ENCODE peak calls at places on chromosomes 1 and 21, in six cellular contexts. C, N, V, O, J and K are unnamed samples.
A peak's percentile ranks its signal among the peaks of the same experiment; 100 is the strongest.

GRCh38 chr1:68010094-68010493 is 40.3 kb downstream of the DIRAS3 start:
- DNase-seq in V (no peak), J (no peak), N (no peak), C (peak; percentile 11), O (no peak), K (no peak)

GRCh38 chr1:221637641-221638041 is 104.2 kb downstream of the DUSP10 start:
- DNase-seq in J (no peak), V (no peak), C (no peak), N (no peak), O (no peak), K (no peak)

GRCh38 chr1:32611859-32612188 is 38.5 kb downstream of the ZBTB8OS start:
- DNase-seq in C (no peak), J (no peak), N (no peak), O (no peak), V (no peak), K (no peak)

GRCh38 chr1:234559917-234560676 is 49.9 kb downstream of the IRF2BP2 start:
- DNase-seq in J (no peak), O (no peak), V (no peak), N (no peak), C (no peak), K (no peak)

GRCh38 chr1:164640673-164641352 is 81.8 kb downstream of the PBX1 start:
- DNase-seq in V (no peak), N (no peak), J (no peak), C (no peak), O (no peak), K (no peak)

GRCh38 chr1:46480959-46481646 is 8.5 kb upstream of the DMBX1 start:
- DNase-seq in C (no peak), N (peak; percentile 57), O (no peak), V (no peak), J (no peak), K (peak; percentile 28)

GRCh38 chr1:12112711-12113161 is 49.6 kb downstream of the TNFRSF8 start:
- DNase-seq in C (no peak), J (no peak), V (no peak), N (no peak), O (no peak), K (no peak)

GRCh38 chr1:35876988-35877387 is 6.0 kb upstream of the AGO1 start:
- DNase-seq in J (no peak), N (peak; percentile 39), O (peak; percentile 62), V (no peak), C (no peak), K (no peak)

GRCh38 chr1:47618830-47619229 is 181.0 kb downstream of the FOXD2 start:
- DNase-seq in N (no peak), V (no peak), J (no peak), C (no peak), O (peak; percentile 28), K (no peak)

GRCh38 chr1:59015708-59016107 is 231.9 kb upstream of the JUN start:
- DNase-seq in J (no peak), C (no peak), N (no peak), O (no peak), V (no peak), K (no peak)

GRCh38 chr1:6087402-6087772 is 41.7 kb downstream of the KCNAB2 start:
- DNase-seq in V (no peak), C (no peak), O (no peak), N (no peak), J (no peak), K (no peak)

GRCh38 chr1:228770779-228771223 is 35.5 kb downstream of the RHOU start:
- DNase-seq in J (no peak), N (no peak), V (no peak), C (no peak), O (no peak), K (no peak)

GRCh38 chr1:70264875-70265274 is 43.7 kb downstream of the SRSF11 start:
- DNase-seq in C (no peak), N (no peak), J (no peak), O (no peak), V (no peak), K (no peak)

GRCh38 chr1:103459385-103459784 is 66.1 kb upstream of the RNPC3 start:
- DNase-seq in N (no peak), V (no peak), O (no peak), J (no peak), C (no peak), K (no peak)

GRCh38 chr1:61448934-61449368 is 276.0 kb downstream of the TM2D1 start:
- DNase-seq in O (no peak), N (no peak), C (no peak), V (no peak), J (no peak), K (no peak)

GRCh38 chr1:235783148-235783776 is 83.4 kb downstream of the LYST start:
- DNase-seq in V (peak; percentile 43), N (no peak), C (peak; percentile 27), O (no peak), J (no peak), K (no peak)

GRCh38 chr1:27350673-27351540 is 9.1 kb downstream of the SYTL1 start:
- DNase-seq in C (no peak), O (peak; percentile 93), J (no peak), N (peak; percentile 95), V (peak; percentile 66), K (no peak)

GRCh38 chr1:26856604-26857469 is 6.1 kb upstream of the SFN start:
- DNase-seq in N (no peak), J (no peak), V (no peak), O (no peak), C (no peak), K (no peak)

GRCh38 chr21:25528511-25528910 is 78.8 kb downstream of the MRPL39 start:
- DNase-seq in O (no peak), N (no peak), C (no peak), J (no peak), V (no peak), K (no peak)

DNA sequence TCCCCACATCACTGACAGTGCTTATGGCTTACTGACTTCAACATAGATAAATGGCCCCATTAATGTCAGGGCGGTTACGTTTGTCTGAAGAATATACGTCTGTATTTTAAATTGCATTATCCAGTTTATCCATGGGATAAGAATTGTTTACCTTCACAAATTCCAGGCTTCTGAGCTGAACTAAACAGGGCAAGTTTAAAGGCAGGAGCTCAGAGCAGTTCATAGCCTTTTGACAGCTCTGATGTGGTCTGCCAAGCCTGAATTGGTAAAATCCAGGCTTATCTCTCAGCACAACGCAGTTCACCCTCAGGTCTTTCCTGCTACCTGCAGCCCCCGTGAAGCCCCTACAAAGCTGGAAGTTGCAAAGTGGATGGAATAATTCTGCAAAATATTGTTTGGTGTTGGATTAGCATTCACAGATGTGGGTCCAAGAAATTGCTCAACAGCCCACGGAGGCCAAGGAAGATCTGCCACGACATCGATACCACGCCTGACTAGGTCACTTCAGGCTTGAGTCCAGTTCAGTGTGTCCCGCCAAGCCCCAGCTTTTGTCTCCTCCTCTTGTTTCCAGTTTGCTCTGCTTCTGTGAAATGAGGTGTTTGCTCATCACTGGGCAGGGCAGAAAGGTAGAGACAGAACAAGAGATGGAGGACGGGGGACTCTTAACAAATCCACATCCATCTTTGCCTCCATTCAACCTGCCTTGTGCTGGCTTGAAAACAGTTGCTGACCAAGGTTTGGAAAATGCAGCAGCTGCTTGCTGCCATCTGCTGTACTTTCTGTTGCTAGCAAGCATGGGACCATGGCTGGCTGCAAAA is 79.8 kb upstream of the GREM2 start:
- DNase-seq in N (no peak), C (peak; percentile 69), O (peak; percentile 55), J (no peak), V (peak; percentile 5), K (peak; percentile 1)
- TF ChIP-seq GABPA in N (no peak), C (no peak), O (no peak), J (no peak), V (no peak), K (no peak)

DNA sequence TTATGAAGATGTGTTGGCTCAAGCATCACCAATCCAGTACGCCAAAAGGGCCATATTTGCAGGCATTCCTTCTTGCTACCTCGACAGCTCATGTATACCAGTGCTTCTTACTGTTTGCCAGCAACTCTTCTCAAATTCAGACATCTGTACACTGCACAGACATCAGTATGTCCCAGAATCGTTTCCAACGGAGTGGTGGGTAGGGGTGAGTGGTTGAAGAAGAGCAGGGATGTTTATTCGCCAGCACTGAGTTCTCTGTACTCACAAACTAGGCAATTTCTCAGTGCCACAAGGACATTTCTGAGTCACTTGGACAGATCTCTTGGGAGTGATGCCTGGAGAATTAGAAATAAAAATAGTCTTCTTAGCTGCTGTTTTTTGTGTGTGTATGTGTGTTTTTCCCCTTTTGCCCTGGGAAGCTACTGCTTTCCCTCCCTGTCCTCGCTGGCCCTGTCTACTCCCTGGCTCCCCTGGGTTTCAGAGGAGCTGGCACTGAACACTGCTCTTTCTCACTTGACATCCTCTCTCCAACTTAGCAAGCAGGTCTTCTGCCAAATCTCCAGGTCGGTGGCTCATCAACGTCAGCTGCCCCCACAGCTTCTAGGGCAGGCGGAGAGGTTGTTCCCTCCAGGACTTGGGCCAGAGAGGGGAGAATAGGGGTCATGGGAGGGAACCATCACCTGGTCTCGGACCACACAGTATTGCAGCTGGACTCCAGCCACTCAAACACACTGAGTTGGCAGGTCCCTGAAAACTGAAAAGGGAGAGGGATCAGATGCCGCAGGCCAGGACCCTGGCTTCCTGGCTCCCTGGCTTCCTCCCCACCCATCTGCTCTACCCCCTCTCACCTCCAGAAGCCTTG is 90.5 kb downstream of the NMNAT2 start:
- DNase-seq in C (no peak), N (no peak), O (no peak), J (no peak), V (no peak), K (no peak)
- TF ChIP-seq POLR2AphosphoS5 in C (no peak), N (no peak), O (no peak), J (no peak), V (no peak), K (no peak)

DNA sequence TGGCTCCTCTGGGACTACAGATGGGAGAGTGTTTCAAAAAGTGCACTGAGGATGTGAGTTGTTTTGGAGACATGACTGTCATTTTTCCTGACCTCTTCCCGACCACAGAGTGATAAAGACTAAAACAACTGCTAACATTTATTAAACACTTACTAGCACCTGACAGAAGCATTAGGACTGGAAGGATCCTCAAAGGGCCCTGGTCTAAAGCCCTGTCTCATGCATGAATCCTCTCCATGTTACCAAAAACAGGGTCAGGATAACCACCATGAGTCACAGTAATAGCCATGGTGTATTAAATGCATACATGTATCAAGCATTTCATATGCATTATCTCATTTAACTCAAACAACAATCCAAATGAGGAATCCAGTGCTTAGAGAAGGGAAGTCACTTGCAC is 11.5 kb downstream of the CYB5RL start:
- DNase-seq in O (no peak), N (no peak), J (no peak), C (no peak), V (no peak), K (no peak)
- TF ChIP-seq GABPA in O (no peak), N (no peak), J (no peak), C (no peak), V (no peak), K (no peak)

DNA sequence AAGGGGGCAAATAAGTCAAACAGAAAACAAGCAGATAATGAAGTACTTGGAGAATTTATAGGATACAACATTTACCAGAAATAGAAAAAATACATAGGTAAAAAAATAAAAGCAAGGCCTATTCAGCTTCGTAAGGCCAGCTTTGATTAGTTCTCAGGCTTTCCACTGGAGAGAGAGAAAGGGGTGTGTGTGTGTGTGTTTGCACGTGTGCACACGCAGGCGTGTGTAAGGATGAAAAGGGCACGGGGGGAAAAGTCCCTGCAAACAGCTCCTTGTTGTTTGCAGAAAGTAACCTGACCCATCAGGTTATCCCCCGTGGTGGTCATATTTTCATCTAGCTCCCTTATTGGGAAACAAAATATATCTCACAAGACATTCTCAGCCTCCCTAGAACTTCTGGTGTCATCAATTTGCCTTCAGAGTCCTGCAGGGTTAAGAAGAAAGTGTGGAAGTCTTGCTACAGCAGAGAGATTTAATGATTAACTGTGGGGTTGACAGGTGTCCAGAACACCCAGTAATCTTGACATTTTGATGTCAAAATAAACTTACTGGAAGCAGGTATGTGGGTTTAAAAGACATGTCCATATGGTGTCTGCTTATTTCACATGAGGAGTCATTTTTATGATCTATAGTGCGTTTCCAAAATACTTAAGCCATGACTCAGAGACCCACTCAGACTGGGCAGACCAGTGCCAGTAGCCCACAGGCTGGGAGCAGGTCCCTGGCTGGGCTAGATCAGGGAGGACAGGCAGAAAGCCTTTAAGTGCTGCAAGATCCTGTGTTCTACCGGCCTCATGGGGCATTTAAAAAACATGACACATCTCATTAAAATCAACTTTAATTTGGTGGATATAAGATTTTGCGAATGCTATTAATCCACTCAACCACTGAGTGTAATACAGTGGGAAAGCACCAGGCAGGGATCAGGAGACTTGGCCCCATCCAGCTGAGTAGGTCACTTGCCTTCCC is 487.6 kb upstream of the CAMK1G start:
- DNase-seq in V (no peak), N (no peak), O (no peak), J (no peak), C (no peak), K (no peak)
- TF ChIP-seq POLR2AphosphoS5 in V (no peak), N (no peak), O (no peak), J (no peak), C (peak; percentile 31), K (no peak)